ENCODE peak calls at places on chromosomes 11 and 22, in five cellular contexts. J is activated CD8-positive, alpha-beta memory T cell treated with anti-CD3 and anti-CD28 coated beads for 1 hour; T is nucleus accumbens; P is NCI-H1092 treated with DMSO at 0.1 percent for 48 hours; M is progenitor cell of endocrine pancreas. R is an unnamed sample.

GRCh38 chr11:118896472-118896913 is 12.8 kb downstream of the CXCR5 start:
- DNase-seq in P (no peak), M (no peak), T (no peak), J (no peak), R (no peak)

GRCh38 chr22:48343461-48343860 is 1484.2 kb downstream of the BRD1 start:
- DNase-seq in P (no peak), M (no peak), J (no peak), T (no peak), R (no peak)

GRCh38 chr11:120647681-120648080 is 136.1 kb downstream of the GRIK4 start:
- DNase-seq in T (no peak), J (no peak), P (no peak), M (no peak), R (no peak)

GRCh38 chr11:56841210-56841810 is 92.8 kb upstream of the OR9G4 start:
- DNase-seq in M (peak), P (peak), T (peak), J (no peak), R (peak)

GRCh38 chr22:47111626-47112373 is 349.4 kb downstream of the TBC1D22A start:
- DNase-seq in P (no peak), T (no peak), J (no peak), M (no peak), R (no peak)

GRCh38 chr11:111298466-111299110 is at the start of gene POU2AF3:
- DNase-seq in P (no peak), J (no peak), M (peak), T (no peak), R (no peak)

GRCh38 chr11:75445315-75445953 is 12.4 kb upstream of the KLHL35 start:
- DNase-seq in M (peak), J (peak), P (peak), T (peak), R (no peak)

GRCh38 chr11:129853508-129854228 is 38.0 kb downstream of the TMEM45B start:
- DNase-seq in M (no peak), P (peak), J (peak), T (no peak), R (peak)

GRCh38 chr11:22733433-22733832 is 67.0 kb downstream of the GAS2 start:
- DNase-seq in P (no peak), M (no peak), T (no peak), J (no peak), R (peak)

GRCh38 chr11:134252539-134253188 is 488 bp downstream of the THYN1 start:
- DNase-seq in T (peak), J (no peak), M (no peak), P (no peak), R (peak)

GRCh38 chr22:24418786-24419479 is 8.5 kb upstream of the ADORA2A start:
- DNase-seq in J (no peak), M (no peak), P (peak), T (no peak), R (no peak)

GRCh38 chr11:81165164-81165563 is 1568.5 kb downstream of the FAM181B start:
- DNase-seq in M (no peak), P (no peak), T (no peak), J (no peak), R (no peak)

GRCh38 chr11:73978576-73979086 is 4.0 kb downstream of the UCP2 start:
- DNase-seq in P (no peak), M (no peak), J (no peak), T (no peak), R (no peak)

GRCh38 chr22:28171135-28171534 is 252.1 kb upstream of the PITPNB start:
- DNase-seq in J (no peak), M (no peak), T (no peak), P (no peak), R (peak)

GRCh38 chr22:26702906-26703830 is 45.8 kb downstream of the MIAT start:
- DNase-seq in M (no peak), J (no peak), T (no peak), P (no peak), R (no peak)

GRCh38 chr11:75490221-75491181 is 35.2 kb downstream of the GDPD5 start:
- DNase-seq in P (no peak), M (no peak), T (no peak), J (no peak), R (no peak)

GRCh38 chr11:7415537-7415817 is 69.8 kb upstream of the OLFML1 start:
- DNase-seq in T (no peak), J (no peak), P (no peak), M (no peak), R (no peak)

GRCh38 chr11:104163100-104164027 is 583 bp downstream of the PDGFD start:
- DNase-seq in T (no peak), P (peak), M (no peak), J (no peak), R (no peak)

GRCh38 chr11:115409691-115410220 is 94.5 kb downstream of the CADM1 start:
- DNase-seq in J (no peak), M (no peak), P (peak), T (no peak), R (peak)

GRCh38 chr11:119518746-119519382 is 95.9 kb upstream of the THY1 start:
- DNase-seq in J (no peak), P (peak), T (no peak), M (peak), R (no peak)

GRCh38 chr22:32801436-32802290 is at the start of gene TIMP3:
- DNase-seq in M (peak), P (peak), T (no peak), J (no peak), R (no peak)

GRCh38 chr11:118200901-118201680 is 23.7 kb downstream of the JAML start:
- DNase-seq in M (no peak), J (peak), P (no peak), T (no peak), R (no peak)

GRCh38 chr22:31120230-31120629 is 2.5 kb upstream of the INPP5J start:
- DNase-seq in P (no peak), T (no peak), J (no peak), M (no peak), R (no peak)

GRCh38 chr11:79480864-79481263 is 40.0 kb upstream of the TENM4 start:
- DNase-seq in J (no peak), T (no peak), P (no peak), M (no peak), R (no peak)

GRCh38 chr11:93905384-93905783 is 55.0 kb upstream of the VSTM5 start:
- DNase-seq in T (no peak), J (no peak), M (no peak), P (no peak), R (no peak)

GRCh38 chr11:49995559-49995958 is 13.2 kb upstream of the OR4C12 start:
- DNase-seq in P (peak), T (no peak), M (no peak), J (no peak), R (peak)

GRCh38 chr22:31287818-31288495 is 4.3 kb downstream of the PIK3IP1 start:
- DNase-seq in T (no peak), J (no peak), M (no peak), P (no peak), R (no peak)

GRCh38 chr11:32318071-32318815 is 117.1 kb downstream of the WT1 start:
- DNase-seq in T (no peak), P (no peak), M (no peak), J (no peak), R (no peak)

GRCh38 chr22:46662226-46662625 is 42.0 kb downstream of the GRAMD4 start:
- DNase-seq in T (no peak), P (no peak), J (no peak), M (no peak), R (no peak)

GRCh38 chr11:62553839-62554361 is 7.3 kb upstream of the AHNAK start:
- DNase-seq in T (no peak), J (no peak), P (no peak), M (no peak), R (no peak)

GRCh38 chr11:67468056-67468455 is 995 bp downstream of the TMEM134 start:
- DNase-seq in T (no peak), J (no peak), M (no peak), P (peak), R (peak)

GRCh38 chr11:108643974-108644373 is 20.9 kb upstream of the DDX10 start:
- DNase-seq in T (no peak), J (no peak), P (no peak), M (no peak), R (no peak)

GRCh38 chr11:92277871-92278270 is 53.3 kb downstream of the FAT3 start:
- DNase-seq in P (no peak), T (no peak), J (no peak), M (no peak), R (no peak)

GRCh38 chr11:102291831-102292230 is 25.5 kb upstream of the BIRC3 start:
- DNase-seq in J (no peak), T (no peak), P (no peak), M (no peak), R (no peak)